ENCODE peak calls at places on chromosomes 13 and 19, in five cellular contexts. P is GM04503, G is anterior cingulate cortex, H is ELR, E is iPS-NIHi11. Z is an unnamed sample.

GRCh38 chr13:43986395-43986794 is 106.7 kb downstream of the LACC1 start:
- DNase-seq in P (no peak), G (no peak), H (no peak), E (no peak), Z (no peak)

GRCh38 chr13:101523732-101524131 is 71.3 kb downstream of the ITGBL1 start:
- DNase-seq in P (peak; percentile 52), G (no peak), H (peak; percentile 92), E (no peak), Z (peak; percentile 14)

GRCh38 chr19:35644987-35645679 is 3.0 kb upstream of the COX6B1 start:
- DNase-seq in P (no peak), G (peak; percentile 47), H (peak; percentile 64), E (peak; percentile 75), Z (no peak)

GRCh38 chr19:19372656-19373416 is 32.6 kb upstream of the GATAD2A start:
- DNase-seq in P (no peak), G (no peak), H (peak; percentile 76), E (no peak), Z (peak; percentile 44)

GRCh38 chr19:15025237-15025636 is 24.0 kb upstream of the CASP14 start:
- DNase-seq in P (no peak), G (no peak), H (peak; percentile 23), E (no peak), Z (no peak)

GRCh38 chr13:79187917-79188699 is 217.9 kb downstream of the RBM26 start:
- DNase-seq in P (no peak), G (no peak), H (no peak), E (no peak), Z (no peak)

GRCh38 chr19:49609499-49610092 is 18.6 kb downstream of the PRR12 start:
- DNase-seq in P (no peak), G (no peak), H (no peak), E (no peak), Z (no peak)

GRCh38 chr19:42850981-42851717 is 28.4 kb downstream of the PSG1 start:
- DNase-seq in P (peak; percentile 99), G (no peak), H (peak; percentile 97), E (no peak), Z (no peak)

GRCh38 chr13:35979378-35979911 is 151.7 kb downstream of the DCLK1 start:
- DNase-seq in P (peak; percentile 81), G (no peak), H (peak; percentile 62), E (no peak), Z (peak; percentile 19)

GRCh38 chr19:32877323-32877912 is 7.9 kb upstream of the SLC7A9 start:
- DNase-seq in P (no peak), G (no peak), H (no peak), E (no peak), Z (no peak)

GRCh38 chr19:4329858-4330257 is 8.8 kb downstream of the STAP2 start:
- DNase-seq in P (no peak), G (no peak), H (no peak), E (no peak), Z (no peak)

GRCh38 chr19:4830332-4830731 is 1.2 kb downstream of the TICAM1 start:
- DNase-seq in P (no peak), G (no peak), H (no peak), E (no peak), Z (no peak)

GRCh38 chr13:91544723-91545122 is 146.3 kb downstream of the GPC5 start:
- DNase-seq in P (no peak), G (no peak), H (no peak), E (peak; percentile 35), Z (no peak)

GRCh38 chr19:39247701-39248664 is 673 bp downstream of the IFNL4 start:
- DNase-seq in P (no peak), G (no peak), H (no peak), E (peak; percentile 66), Z (no peak)

GRCh38 chr19:44850641-44851109 is 4.6 kb downstream of the NECTIN2 start:
- DNase-seq in P (no peak), G (no peak), H (no peak), E (no peak), Z (no peak)

GRCh38 chr13:41505209-41505835 is 48.0 kb downstream of the RGCC start:
- DNase-seq in P (peak; percentile 86), G (no peak), H (peak; percentile 88), E (no peak), Z (no peak)

GRCh38 chr13:26962671-26963070 is 202.1 kb upstream of the GPR12 start:
- DNase-seq in P (no peak), G (no peak), H (no peak), E (no peak), Z (no peak)

GRCh38 chr13:98405107-98405571 is 171.8 kb downstream of the STK24 start:
- DNase-seq in P (no peak), G (no peak), H (no peak), E (peak; percentile 70), Z (no peak)

GRCh38 chr19:49801401-49801888 is 11.6 kb downstream of the FUZ start:
- DNase-seq in P (no peak), G (no peak), H (no peak), E (no peak), Z (no peak)

GRCh38 chr13:35926859-35927530 is 204.2 kb downstream of the DCLK1 start:
- DNase-seq in P (peak; percentile 29), G (no peak), H (peak; percentile 7), E (no peak), Z (no peak)

GRCh38 chr19:34232566-34233481 is 21.5 kb upstream of the GARRE1 start:
- DNase-seq in P (peak; percentile 93), G (peak; percentile 16), H (peak; percentile 93), E (no peak), Z (peak; percentile 65)

GRCh38 chr19:45117167-45117594 is 24.2 kb downstream of the PPP1R37 start:
- DNase-seq in P (no peak), G (no peak), H (no peak), E (no peak), Z (no peak)

GRCh38 chr19:47714339-47714738 is 1.1 kb downstream of the EHD2 start:
- DNase-seq in P (no peak), G (no peak), H (no peak), E (no peak), Z (no peak)

GRCh38 chr19:48751835-48752510 is 468 bp downstream of the FUT1 start:
- DNase-seq in P (no peak), G (no peak), H (no peak), E (no peak), Z (no peak)

GRCh38 chr13:113345486-113345885 is 18.4 kb downstream of the GRTP1 start:
- DNase-seq in P (no peak), G (no peak), H (no peak), E (no peak), Z (no peak)

GRCh38 chr13:112970552-112971287 is 1.7 kb downstream of the MCF2L start:
- DNase-seq in P (no peak), G (no peak), H (no peak), E (no peak), Z (peak; percentile 43)

GRCh38 chr19:10655457-10656312 is 1.5 kb downstream of the ILF3 start:
- DNase-seq in P (no peak), G (no peak), H (peak; percentile 57), E (peak; percentile 7), Z (no peak)

GRCh38 chr19:35689836-35690235 is 14.5 kb upstream of the ZBTB32 start:
- DNase-seq in P (peak; percentile 42), G (no peak), H (no peak), E (no peak), Z (no peak)

GRCh38 chr19:45848922-45849321 is 14.0 kb downstream of the SYMPK start:
- DNase-seq in P (no peak), G (no peak), H (peak; percentile 36), E (peak; percentile 46), Z (no peak)

GRCh38 chr19:40702337-40703012 is 12.0 kb upstream of the NUMBL start:
- DNase-seq in P (no peak), G (no peak), H (no peak), E (peak; percentile 71), Z (peak; percentile 44)

GRCh38 chr13:51246005-51246404 is 23.8 kb downstream of the FAM124A start:
- DNase-seq in P (no peak), G (no peak), H (no peak), E (no peak), Z (no peak)

GRCh38 chr19:30520735-30521479 is 148.7 kb downstream of the ZNF536 start:
- DNase-seq in P (no peak), G (no peak), H (no peak), E (no peak), Z (no peak)